ENCODE peak calls at places on chromosomes 2 and 18, in four cellular contexts. V is WERI-Rb-1, K is fibroblast of lung, Y is esophagus squamous epithelium. B is an unnamed sample.

GRCh38 chr2:187716301-187716700 is 162.1 kb upstream of the TFPI start:
- DNase-seq in V (no peak), K (no peak), Y (no peak), B (no peak)

GRCh38 chr2:147297820-147298219 is 547.0 kb upstream of the ACVR2A start:
- DNase-seq in V (no peak), K (no peak), Y (no peak), B (no peak)

GRCh38 chr2:113407446-113408099 is 29.9 kb upstream of the ZNG1B start:
- DNase-seq in V (no peak), K (peak), Y (no peak), B (no peak)

GRCh38 chr2:102488063-102488462 is 15.0 kb downstream of the SLC9A4 start:
- DNase-seq in V (no peak), K (peak), Y (no peak), B (no peak)

GRCh38 chr18:36196239-36196995 is 9.1 kb downstream of the MOCOS start:
- DNase-seq in V (no peak), K (no peak), Y (no peak), B (no peak)

GRCh38 chr2:12717988-12718661 is 1.4 kb downstream of the TRIB2 start:
- DNase-seq in V (no peak), K (peak), Y (no peak), B (no peak)

GRCh38 chr2:94982661-94983060 is 42.8 kb upstream of the MAL start:
- DNase-seq in V (no peak), K (peak), Y (no peak), B (no peak)

GRCh38 chr2:136997550-136997949 is 232.2 kb downstream of the THSD7B start:
- DNase-seq in V (no peak), K (peak), Y (no peak), B (no peak)

GRCh38 chr2:175999283-175999819 is 2.7 kb downstream of the LNPK start:
- DNase-seq in V (no peak), K (no peak), Y (no peak), B (no peak)

GRCh38 chr2:18378020-18378653 is 182.3 kb downstream of the RDH14 start:
- DNase-seq in V (peak), K (peak), Y (no peak), B (no peak)

GRCh38 chr2:230664128-230664527 is 48.5 kb upstream of the CAB39 start:
- DNase-seq in V (no peak), K (peak), Y (no peak), B (no peak)

GRCh38 chr2:174873457-174873856 is 109.2 kb upstream of the CHRNA1 start:
- DNase-seq in V (no peak), K (peak), Y (no peak), B (no peak)

GRCh38 chr2:191593622-191594416 is 84.1 kb upstream of the NABP1 start:
- DNase-seq in V (no peak), K (peak), Y (no peak), B (no peak)

GRCh38 chr2:234109321-234109720 is 58.8 kb downstream of the SPP2 start:
- DNase-seq in V (no peak), K (no peak), Y (no peak), B (no peak)

GRCh38 chr2:74162951-74163350 is 15.2 kb upstream of the BOLA3 start:
- DNase-seq in V (no peak), K (no peak), Y (no peak), B (no peak)

GRCh38 chr2:181117176-181117925 is 136.9 kb downstream of the UBE2E3 start:
- DNase-seq in V (peak), K (no peak), Y (no peak), B (no peak)

GRCh38 chr2:73920577-73921545 is 5.8 kb upstream of the DGUOK start:
- DNase-seq in V (peak), K (no peak), Y (no peak), B (no peak)

GRCh38 chr2:134271758-134272157 is 17.9 kb downstream of the MGAT5 start:
- DNase-seq in V (no peak), K (no peak), Y (no peak), B (no peak)

GRCh38 chr2:116366212-116366611 is 1448.3 kb upstream of the DDX18 start:
- DNase-seq in V (no peak), K (no peak), Y (no peak), B (no peak)

GRCh38 chr2:98459776-98460175 is 15.1 kb downstream of the INPP4A start:
- DNase-seq in V (no peak), K (no peak), Y (no peak), B (no peak)

GRCh38 chr2:28362991-28363521 is 29.6 kb upstream of the FOSL2 start:
- DNase-seq in V (no peak), K (no peak), Y (no peak), B (no peak)

GRCh38 chr2:42675815-42676214 is 88.1 kb downstream of the OXER1 start:
- DNase-seq in V (no peak), K (no peak), Y (no peak), B (no peak)

GRCh38 chr2:134674687-134675086 is 44.1 kb downstream of the TMEM163 start:
- DNase-seq in V (no peak), K (no peak), Y (no peak), B (no peak)

GRCh38 chr2:236644502-236644911 is 74.9 kb downstream of the ACKR3 start:
- DNase-seq in V (no peak), K (no peak), Y (no peak), B (no peak)

GRCh38 chr2:205721057-205721767 is 38.9 kb downstream of the NRP2 start:
- DNase-seq in V (peak), K (no peak), Y (no peak), B (no peak)

GRCh38 chr2:227006189-227006897 is 157.7 kb downstream of the COL4A4 start:
- DNase-seq in V (no peak), K (no peak), Y (no peak), B (no peak)

DNA sequence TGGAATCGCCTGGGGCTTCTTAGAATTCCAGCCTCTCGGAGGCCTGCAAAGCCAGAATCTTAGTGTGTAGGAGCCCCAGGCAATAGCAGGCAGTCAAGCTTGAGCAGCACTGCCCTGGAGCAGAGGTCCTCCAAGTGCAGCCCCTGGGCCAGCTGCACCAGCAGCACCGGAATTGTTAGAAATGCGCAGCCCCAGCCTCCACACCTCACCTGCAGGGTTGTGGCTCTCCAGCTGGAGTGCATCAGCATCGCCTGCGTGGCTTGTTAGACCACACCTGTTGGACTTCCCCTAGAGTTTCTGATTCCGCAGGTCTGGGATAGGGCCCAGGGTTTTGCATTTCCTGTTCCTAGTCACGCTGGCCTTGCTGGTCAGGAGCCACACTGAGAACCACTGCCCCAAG is 100.3 kb downstream of the ASAP2 start:
- DNase-seq in V (no peak), K (no peak), Y (no peak), B (no peak)
- H3K27ac ChIP-seq in V (no peak), K (no peak), Y (peak), B (peak)

GRCh38 chr18:50151876-50152275 is 43.1 kb downstream of the MYO5B start:
- DNase-seq in V (peak), K (peak), Y (no peak), B (no peak)
- H3K27ac ChIP-seq in V (peak), K (no peak), Y (no peak), B (no peak)

DNA sequence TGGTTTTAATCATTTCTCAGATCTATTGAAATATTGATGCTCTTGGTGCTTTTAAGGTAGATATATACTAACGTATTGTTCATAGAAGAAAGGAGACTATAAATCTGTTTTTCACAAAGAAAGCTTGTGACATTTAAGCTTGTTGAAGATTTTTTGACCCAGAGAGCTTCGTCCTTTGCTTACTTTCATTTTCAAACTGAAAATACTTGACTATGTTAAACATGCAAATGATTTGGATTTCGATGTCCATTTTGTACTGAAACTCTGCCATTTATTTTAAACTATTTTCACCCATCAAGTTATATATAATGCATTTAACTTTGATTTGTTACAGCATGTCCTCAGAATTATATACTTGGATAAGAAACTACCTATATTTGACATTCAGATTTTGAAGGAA is 85.2 kb downstream of the SLC4A10 start:
- DNase-seq in V (no peak), K (no peak), Y (no peak), B (no peak)
- H3K27ac ChIP-seq in V (no peak), K (no peak), Y (no peak), B (no peak)

GRCh38 chr2:196286821-196287220 is 115.4 kb upstream of the STK17B start:
- DNase-seq in V (no peak), K (no peak), Y (no peak), B (no peak)
- H3K27ac ChIP-seq in V (no peak), K (no peak), Y (no peak), B (no peak)

DNA sequence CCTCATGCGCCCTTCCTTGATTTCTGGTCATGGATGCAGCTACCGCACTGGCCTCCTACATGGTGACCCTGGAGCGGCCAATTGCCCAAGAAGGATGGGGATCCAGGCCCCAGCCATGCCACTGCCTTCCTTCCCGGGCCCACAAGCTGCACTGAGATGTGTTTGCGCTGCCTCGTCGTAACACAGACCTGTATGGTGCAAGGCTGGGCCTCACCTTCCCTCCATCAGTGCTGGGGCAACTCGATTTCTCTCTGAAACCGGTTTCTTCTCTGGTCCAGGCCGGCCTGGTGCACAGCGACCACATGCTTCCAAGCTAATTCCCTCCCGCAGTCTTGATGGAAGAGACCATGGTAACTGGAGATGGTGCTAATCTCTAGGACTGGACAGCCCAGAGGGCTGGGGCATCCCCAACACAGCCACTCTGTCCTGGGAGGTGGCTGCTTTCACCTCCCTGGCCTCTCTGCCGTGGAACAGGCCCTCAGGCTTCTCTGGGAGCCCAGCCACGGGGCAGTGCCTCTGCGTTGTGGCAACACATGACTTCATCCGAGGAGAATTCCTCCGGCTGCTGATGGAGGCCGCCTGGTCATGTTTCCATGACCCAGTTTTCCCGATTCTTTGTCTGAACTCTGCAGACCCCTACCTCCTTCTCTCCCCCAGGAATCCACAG is 184.2 kb downstream of the GLI2 start:
- DNase-seq in V (no peak), K (peak), Y (no peak), B (no peak)
- H3K27ac ChIP-seq in V (no peak), K (peak), Y (no peak), B (no peak)

B was measured in caudate nucleus.